ENCODE peak calls at places on chromosome 18, in four cellular contexts. O is HCT116, K is K562, A is SK-N-SH. S is an unnamed sample.

GRCh38 chr18:63677490-63678225 is 16.0 kb upstream of the SERPINB3 start:
- DNase-seq in A (no peak), O (no peak), K (no peak), S (no peak)

GRCh38 chr18:57666818-57667497 is 45.3 kb upstream of the NARS1 start:
- DNase-seq in A (no peak), O (no peak), K (peak; percentile 57), S (no peak)

GRCh38 chr18:48940854-48941531 is 9.8 kb downstream of the SMAD7 start:
- DNase-seq in O (no peak), K (no peak), A (peak; percentile 86), S (no peak)

GRCh38 chr18:28003451-28003850 is 173.5 kb downstream of the CDH2 start:
- DNase-seq in K (no peak), O (no peak), A (no peak), S (no peak)

GRCh38 chr18:68623342-68623741 is 91.6 kb downstream of the TMX3 start:
- DNase-seq in A (peak; percentile 72), O (peak; percentile 16), K (peak; percentile 11), S (peak; percentile 47)

GRCh38 chr18:58525517-58525916 is 103.4 kb downstream of the ALPK2 start:
- DNase-seq in A (no peak), O (no peak), K (no peak), S (no peak)

GRCh38 chr18:63344918-63345317 is 22.1 kb downstream of the KDSR start:
- DNase-seq in K (no peak), O (no peak), A (no peak), S (no peak)

GRCh38 chr18:73528066-73528465 is 619.6 kb downstream of the FBXO15 start:
- DNase-seq in O (no peak), A (no peak), K (no peak), S (no peak)

GRCh38 chr18:76827205-76827885 is 5.0 kb downstream of the ZNF236 start:
- DNase-seq in K (no peak), A (no peak), O (no peak), S (no peak)

GRCh38 chr18:76499596-76500340 is 4.7 kb upstream of the ZNF516 start:
- DNase-seq in A (no peak), K (no peak), O (no peak), S (no peak)

GRCh38 chr18:61993831-61994230 is 101.0 kb upstream of the RNF152 start:
- DNase-seq in A (no peak), K (no peak), O (no peak), S (no peak)

DNA sequence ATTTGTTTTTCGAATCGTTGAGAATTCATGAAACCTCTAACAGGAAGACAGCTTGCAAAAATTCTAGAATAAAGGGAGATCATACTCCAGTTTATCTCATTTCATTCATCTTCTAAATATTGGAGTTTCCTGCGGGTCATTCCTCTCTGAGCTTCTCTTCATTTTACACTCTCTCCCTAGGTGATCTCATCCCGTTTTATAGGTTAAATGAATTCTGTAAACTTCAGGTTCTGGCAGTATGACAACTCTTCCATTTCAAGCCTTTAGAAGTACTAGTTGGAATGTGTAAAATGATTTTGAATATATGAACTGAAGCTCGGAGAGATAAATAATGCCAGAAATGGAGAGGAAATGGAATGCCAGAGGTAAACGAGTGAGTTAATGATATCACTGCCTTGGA is 312.4 kb downstream of the METTL4 start:
- DNase-seq in O (no peak), A (no peak), K (no peak), S (no peak)
- TF ChIP-seq ELF1 in O (no peak), A (no peak), K (no peak), S (no peak)

GRCh38 chr18:23354625-23355024 is 98.5 kb upstream of the RIOK3 start:
- DNase-seq in A (no peak), K (peak; percentile 33), O (no peak), S (peak; percentile 20)
- TF ChIP-seq ELF1 in A (no peak), K (no peak), O (no peak), S (no peak)

DNA sequence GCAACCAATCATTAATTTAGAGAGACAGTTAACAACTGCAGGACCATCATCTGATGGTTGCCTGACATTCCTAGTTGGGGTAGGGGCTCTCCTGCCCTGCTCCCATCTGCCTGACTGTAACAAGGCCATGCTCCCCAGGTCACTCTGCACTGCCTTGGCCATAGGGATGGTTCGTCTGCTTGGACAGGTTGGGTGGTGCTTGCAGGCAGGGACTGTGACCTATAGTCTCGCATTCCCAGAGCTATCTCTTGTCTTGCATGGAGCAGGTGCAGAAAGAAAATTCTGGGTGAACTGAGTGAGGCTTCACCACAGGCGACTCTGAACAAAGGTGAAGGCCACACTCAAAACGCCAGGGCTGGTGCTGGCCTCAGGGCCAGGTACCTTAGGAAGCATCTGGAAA is 64.7 kb downstream of the EMILIN2 start:
- DNase-seq in A (no peak), O (no peak), K (no peak), S (no peak)
- TF ChIP-seq ELF1 in A (no peak), O (no peak), K (no peak), S (no peak)

GRCh38 chr18:9918016-9918680 is 4.3 kb downstream of the VAPA start:
- DNase-seq in A (no peak), O (no peak), K (no peak), S (peak; percentile 56)
- TF ChIP-seq ELF1 in A (no peak), O (no peak), K (no peak), S (no peak)

DNA sequence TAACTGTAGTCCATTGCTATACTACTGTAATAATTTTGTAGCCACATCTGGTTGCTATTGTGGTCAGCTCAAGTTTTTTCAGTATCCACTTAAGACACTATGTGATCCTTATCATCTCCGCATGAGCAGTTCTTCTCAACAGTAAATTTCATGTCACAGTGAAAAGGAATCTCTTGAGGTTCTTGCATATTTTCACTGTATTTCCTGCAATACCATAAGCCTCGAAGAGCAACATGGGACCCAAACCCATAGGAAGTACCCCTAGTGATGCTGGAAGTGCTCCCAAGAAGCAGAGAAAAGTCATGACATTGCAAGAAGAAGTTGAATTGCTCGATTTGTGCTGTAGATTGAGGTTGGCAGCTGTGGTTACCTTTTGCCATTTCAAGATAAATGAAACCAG is 86.8 kb downstream of the LDLRAD4 start:
- DNase-seq in K (no peak), A (no peak), O (no peak), S (no peak)
- TF ChIP-seq ELF1 in K (no peak), A (no peak), O (no peak), S (no peak)

GRCh38 chr18:79272916-79273315 is 122.8 kb upstream of the NFATC1 start:
- DNase-seq in O (no peak), K (no peak), A (no peak), S (no peak)

GRCh38 chr18:79274823-79275222 is 120.9 kb upstream of the NFATC1 start:
- DNase-seq in O (no peak), K (no peak), A (no peak), S (no peak)

GRCh38 chr18:79275992-79276391 is 119.7 kb upstream of the NFATC1 start:
- DNase-seq in K (no peak), O (no peak), A (no peak), S (no peak)

GRCh38 chr18:79278896-79279295 is 116.8 kb upstream of the NFATC1 start:
- DNase-seq in A (no peak), K (no peak), O (no peak), S (no peak)

GRCh38 chr18:79275461-79275860 is 120.3 kb upstream of the NFATC1 start:
- DNase-seq in K (no peak), A (no peak), O (no peak), S (no peak)
- TF ChIP-seq ELF1 in K (no peak), A (no peak), O (no peak), S (no peak)

GRCh38 chr18:8365528-8365927 is 243.7 kb upstream of the RAB12 start:
- DNase-seq in O (no peak), A (no peak), K (no peak), S (no peak)

GRCh38 chr18:8366656-8367055 is 242.6 kb upstream of the RAB12 start:
- DNase-seq in A (peak; percentile 48), O (no peak), K (no peak), S (no peak)

GRCh38 chr18:8366070-8366469 is 243.2 kb upstream of the RAB12 start:
- DNase-seq in K (no peak), A (no peak), O (no peak), S (no peak)

GRCh38 chr18:8368490-8369217 is 240.6 kb upstream of the RAB12 start:
- DNase-seq in A (no peak), K (no peak), O (no peak), S (no peak)

GRCh38 chr18:8367217-8367988 is 241.8 kb upstream of the RAB12 start:
- DNase-seq in K (peak; percentile 41), O (peak; percentile 7), A (peak; percentile 50), S (no peak)
- TF ChIP-seq ELF1 in K (no peak), O (no peak), A (no peak), S (no peak)

GRCh38 chr18:3251249-3251962 is 3.8 kb downstream of the MYL12A start:
- DNase-seq in O (no peak), A (no peak), K (no peak), S (no peak)

GRCh38 chr18:3248062-3248669 is 565 bp downstream of the MYL12A start:
- DNase-seq in O (no peak), K (no peak), A (no peak), S (no peak)

GRCh38 chr18:3248670-3249359 is 1.2 kb downstream of the MYL12A start:
- DNase-seq in O (no peak), A (no peak), K (no peak), S (peak; percentile 61)

GRCh38 chr18:3251963-3252277 is 4.3 kb downstream of the MYL12A start:
- DNase-seq in A (no peak), K (no peak), O (no peak), S (no peak)

GRCh38 chr18:3250237-3251107 is 2.9 kb downstream of the MYL12A start:
- DNase-seq in O (no peak), K (peak; percentile 32), A (no peak), S (no peak)
- TF ChIP-seq ELF1 in O (no peak), K (no peak), A (no peak), S (no peak)

GRCh38 chr18:35055105-35055504 is 13.9 kb downstream of the MAPRE2 start:
- DNase-seq in A (no peak), K (no peak), O (no peak), S (no peak)
- TF ChIP-seq ELF1 in A (no peak), K (no peak), O (no peak), S (no peak)